ENCODE peak calls at places on chromosomes 16 and 17, in six cellular contexts. A is A549, V is K562, S is WTC11, J is HCT116, K is SK-N-SH. Z is an unnamed sample.

GRCh38 chr17:13562271-13562800 is 39.4 kb downstream of the HS3ST3A1 start:
- DNase-seq in S (no peak), J (no peak), V (no peak), K (no peak), A (no peak), Z (peak)

GRCh38 chr16:15857779-15858560 is 1.1 kb upstream of the MYH11 start:
- DNase-seq in K (peak), A (peak), J (no peak), V (no peak), S (peak), Z (no peak)

GRCh38 chr17:38869647-38870258 is at the start of gene LASP1:
- DNase-seq in S (peak), A (peak), J (no peak), K (peak), V (peak), Z (peak)

GRCh38 chr17:45294506-45294905 is 22.3 kb downstream of the MAP3K14 start:
- DNase-seq in A (no peak), S (no peak), J (no peak), V (no peak), K (peak), Z (no peak)

GRCh38 chr17:82160081-82160480 is 52.6 kb downstream of the CCDC57 start:
- DNase-seq in S (no peak), J (peak), A (no peak), K (no peak), V (no peak), Z (no peak)

GRCh38 chr17:65633988-65634387 is 72.5 kb upstream of the AXIN2 start:
- DNase-seq in K (no peak), V (no peak), A (no peak), J (no peak), S (no peak), Z (no peak)

GRCh38 chr17:49696233-49696761 is 11.5 kb downstream of the SLC35B1 start:
- DNase-seq in K (no peak), A (no peak), J (no peak), S (no peak), V (no peak), Z (peak)

GRCh38 chr17:81221371-81221841 is 1.4 kb downstream of the CEP131 start:
- DNase-seq in J (no peak), S (peak), K (no peak), V (no peak), A (no peak), Z (peak)

GRCh38 chr17:61488878-61489718 is 36.9 kb downstream of the TBX4 start:
- DNase-seq in S (no peak), V (no peak), J (no peak), A (no peak), K (no peak), Z (no peak)

GRCh38 chr16:77993586-77993985 is 28.8 kb upstream of the CLEC3A start:
- DNase-seq in A (no peak), K (no peak), V (no peak), J (no peak), S (no peak), Z (no peak)
- TF ChIP-seq MAX in A (no peak), K (no peak), V (no peak), J (no peak), S (no peak), Z (no peak)

DNA sequence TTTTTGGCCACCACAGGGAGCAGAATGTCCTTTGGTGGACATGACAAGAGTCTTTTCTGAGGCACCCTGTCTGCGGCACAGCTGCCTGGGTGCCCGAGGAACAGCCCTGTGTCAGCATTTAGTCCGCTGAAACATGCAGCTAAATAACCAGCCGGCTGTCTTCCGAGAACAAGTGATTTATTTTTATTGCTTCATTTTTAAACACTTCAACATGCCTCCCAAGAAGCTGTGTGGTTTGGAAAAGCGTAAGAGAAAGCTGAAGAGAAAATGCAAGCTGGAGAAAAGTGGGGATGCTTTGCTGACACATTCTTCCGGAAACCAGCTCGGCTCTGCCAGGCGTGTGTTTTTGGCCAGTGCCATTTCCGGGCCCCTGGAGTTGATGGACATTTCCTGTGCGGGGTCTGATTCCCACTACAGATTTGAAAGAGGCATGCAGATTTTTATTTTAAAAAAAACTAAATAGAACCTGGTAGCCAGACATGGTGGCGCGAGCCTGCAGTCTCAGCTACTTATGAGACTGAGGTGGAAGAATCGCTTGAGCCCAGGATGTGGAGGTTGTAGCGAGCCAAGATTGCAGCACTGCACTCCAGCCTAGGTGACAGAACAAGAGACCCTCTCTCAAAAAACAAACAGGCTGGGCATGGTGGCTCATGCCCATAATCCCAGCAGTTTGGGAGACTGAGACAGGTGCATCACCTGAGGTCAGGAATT is 94.8 kb downstream of the SEC14L1 start:
- DNase-seq in V (no peak), J (no peak), K (peak), S (no peak), A (no peak), Z (peak)
- TF ChIP-seq MAX in V (no peak), J (no peak), K (peak), S (no peak), A (no peak), Z (no peak)

DNA sequence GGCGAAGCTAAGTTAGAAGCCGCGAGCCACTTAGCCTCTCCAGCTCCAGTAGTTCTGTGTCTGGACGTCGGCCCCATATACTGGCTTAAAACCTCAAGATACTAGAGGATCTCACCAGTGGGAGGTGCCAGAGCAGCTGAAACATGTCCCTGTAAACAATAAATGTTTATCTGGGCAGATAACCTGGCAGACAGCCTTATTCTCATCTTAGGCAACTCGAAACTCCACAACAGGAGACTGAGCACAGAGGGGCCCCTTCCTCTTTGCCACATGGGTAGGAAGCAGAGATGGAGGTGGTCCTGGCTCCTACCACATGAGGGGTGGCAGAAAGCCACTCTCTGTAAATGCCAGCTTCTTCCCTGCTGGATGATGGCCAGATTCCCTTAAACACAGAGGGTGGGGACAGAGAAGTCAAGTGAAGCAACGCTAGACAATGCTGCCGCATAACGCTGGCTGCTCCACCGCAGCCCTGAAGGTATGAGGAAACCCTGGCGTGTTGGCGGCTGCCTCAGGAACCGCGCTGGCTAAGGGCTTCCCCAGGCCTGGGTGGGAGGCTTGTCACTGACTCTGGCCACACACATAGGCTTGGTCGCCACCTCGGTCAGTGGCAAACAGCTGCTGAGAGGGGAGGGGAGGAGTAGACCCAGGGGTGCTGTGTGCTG is 67.9 kb downstream of the HIC1 start:
- DNase-seq in S (peak), V (no peak), K (peak), J (no peak), A (no peak), Z (peak)
- TF ChIP-seq MAX in S (no peak), V (no peak), K (no peak), J (no peak), A (no peak), Z (no peak)

GRCh38 chr16:1020591-1020990 is 39.0 kb downstream of the SOX8 start:
- DNase-seq in J (no peak), V (no peak), S (no peak), A (no peak), K (no peak), Z (no peak)

GRCh38 chr16:1021553-1022160 is 40.1 kb downstream of the SOX8 start:
- DNase-seq in K (no peak), J (no peak), A (no peak), S (no peak), V (no peak), Z (no peak)

GRCh38 chr16:1019934-1020305 is 38.4 kb downstream of the SOX8 start:
- DNase-seq in V (peak), J (no peak), K (peak), A (no peak), S (no peak), Z (no peak)

GRCh38 chr16:1018447-1018846 is 36.9 kb downstream of the SOX8 start:
- DNase-seq in A (no peak), S (no peak), J (no peak), V (no peak), K (no peak), Z (no peak)

DNA sequence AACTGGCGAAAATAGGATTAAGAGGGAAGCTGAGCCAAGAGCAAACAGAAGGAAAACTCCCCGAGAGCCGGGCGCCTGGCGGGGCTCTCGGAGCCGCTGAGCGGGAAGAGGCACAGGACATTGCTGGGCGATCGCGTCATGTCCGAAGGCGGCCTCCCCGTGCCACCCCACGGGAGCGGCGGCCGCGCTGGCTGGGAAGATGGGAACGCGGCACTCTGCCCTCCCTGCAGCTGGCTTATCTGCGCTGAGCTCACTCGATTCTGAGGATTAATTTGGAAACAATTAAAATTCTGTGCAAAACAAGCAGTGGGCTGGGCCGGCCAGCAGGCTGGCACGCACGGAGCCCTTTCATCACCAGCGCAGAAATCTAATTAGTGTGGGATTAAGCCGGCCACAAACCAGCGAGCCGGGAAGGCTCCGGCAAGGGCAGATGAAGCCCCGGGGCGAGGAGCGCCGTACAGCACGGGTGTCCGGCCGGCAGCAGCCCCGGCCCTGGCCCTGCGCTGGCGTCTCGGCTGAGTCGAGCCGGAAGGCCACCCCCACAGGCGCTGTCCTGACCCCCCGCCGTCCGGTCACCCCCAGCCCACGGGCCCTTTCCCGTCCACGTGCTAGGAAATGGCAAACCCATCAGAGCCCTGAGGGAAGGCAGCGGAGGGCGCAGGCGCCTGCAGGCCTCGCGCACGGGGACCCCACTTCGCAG is 37.8 kb downstream of the SOX8 start:
- DNase-seq in K (peak), A (no peak), J (no peak), V (no peak), S (no peak), Z (no peak)
- TF ChIP-seq MAX in K (no peak), A (no peak), J (no peak), V (no peak), S (no peak), Z (no peak)